ENCODE peak calls at places on chromosomes 6 and 20, in five cellular contexts. D is SK-N-SH, G is HCT116, R is K562, K is HepG2. L is an unnamed sample.

GRCh38 chr6:10643214-10643641 is 51.2 kb downstream of the C6orf52 start:
- DNase-seq in D (no peak), G (no peak), R (no peak), K (no peak), L (no peak)

GRCh38 chr6:7975764-7976146 is 65.2 kb upstream of the TXNDC5 start:
- DNase-seq in D (no peak), G (no peak), R (no peak), K (peak), L (no peak)

GRCh38 chr20:43752561-43753301 is 25.9 kb upstream of the GTSF1L start:
- DNase-seq in D (no peak), G (no peak), R (no peak), K (no peak), L (peak)

GRCh38 chr6:125526007-125526720 is 223.3 kb upstream of the HEY2 start:
- DNase-seq in D (no peak), G (no peak), R (no peak), K (no peak), L (no peak)

GRCh38 chr6:126600258-126600916 is 260.5 kb downstream of the CENPW start:
- DNase-seq in D (no peak), G (no peak), R (no peak), K (no peak), L (no peak)

GRCh38 chr6:53605543-53606235 is 59.9 kb downstream of the KLHL31 start:
- DNase-seq in D (no peak), G (no peak), R (no peak), K (no peak), L (no peak)

GRCh38 chr6:43668151-43669028 is 19.2 kb downstream of the MRPS18A start:
- DNase-seq in D (peak), G (peak), R (peak), K (peak), L (peak)

GRCh38 chr6:123393333-123393732 is 243.4 kb downstream of the TRDN start:
- DNase-seq in D (no peak), G (no peak), R (no peak), K (peak), L (no peak)

GRCh38 chr6:169292340-169293124 is 38.9 kb upstream of the THBS2 start:
- DNase-seq in D (no peak), G (peak), R (no peak), K (peak), L (no peak)

GRCh38 chr20:41141153-41141815 is 3.9 kb downstream of the PLCG1 start:
- DNase-seq in D (peak), G (no peak), R (peak), K (peak), L (no peak)

GRCh38 chr6:33314943-33315752 is 1.3 kb upstream of the TAPBP start:
- DNase-seq in D (peak), G (no peak), R (peak), K (no peak), L (no peak)

GRCh38 chr6:148700713-148701392 is 46.0 kb upstream of the UST start:
- DNase-seq in D (no peak), G (no peak), R (no peak), K (no peak), L (no peak)

GRCh38 chr6:131946992-131947955 is 3.9 kb downstream of the CCN2 start:
- DNase-seq in D (no peak), G (no peak), R (no peak), K (peak), L (no peak)
- TF ChIP-seq ZBTB33 in D (peak), G (no peak), R (no peak), K (no peak), L (no peak)

GRCh38 chr20:18985551-18985950 is 172.0 kb downstream of the SCP2D1 start:
- DNase-seq in D (no peak), G (no peak), R (no peak), K (no peak), L (no peak)

GRCh38 chr20:18981956-18982539 is 168.5 kb downstream of the SCP2D1 start:
- DNase-seq in D (no peak), G (no peak), R (no peak), K (no peak), L (no peak)

GRCh38 chr20:18986146-18986830 is 172.7 kb downstream of the SCP2D1 start:
- DNase-seq in D (no peak), G (no peak), R (no peak), K (no peak), L (no peak)

GRCh38 chr20:18983796-18984195 is 170.2 kb downstream of the SCP2D1 start:
- DNase-seq in D (no peak), G (no peak), R (no peak), K (no peak), L (no peak)

DNA sequence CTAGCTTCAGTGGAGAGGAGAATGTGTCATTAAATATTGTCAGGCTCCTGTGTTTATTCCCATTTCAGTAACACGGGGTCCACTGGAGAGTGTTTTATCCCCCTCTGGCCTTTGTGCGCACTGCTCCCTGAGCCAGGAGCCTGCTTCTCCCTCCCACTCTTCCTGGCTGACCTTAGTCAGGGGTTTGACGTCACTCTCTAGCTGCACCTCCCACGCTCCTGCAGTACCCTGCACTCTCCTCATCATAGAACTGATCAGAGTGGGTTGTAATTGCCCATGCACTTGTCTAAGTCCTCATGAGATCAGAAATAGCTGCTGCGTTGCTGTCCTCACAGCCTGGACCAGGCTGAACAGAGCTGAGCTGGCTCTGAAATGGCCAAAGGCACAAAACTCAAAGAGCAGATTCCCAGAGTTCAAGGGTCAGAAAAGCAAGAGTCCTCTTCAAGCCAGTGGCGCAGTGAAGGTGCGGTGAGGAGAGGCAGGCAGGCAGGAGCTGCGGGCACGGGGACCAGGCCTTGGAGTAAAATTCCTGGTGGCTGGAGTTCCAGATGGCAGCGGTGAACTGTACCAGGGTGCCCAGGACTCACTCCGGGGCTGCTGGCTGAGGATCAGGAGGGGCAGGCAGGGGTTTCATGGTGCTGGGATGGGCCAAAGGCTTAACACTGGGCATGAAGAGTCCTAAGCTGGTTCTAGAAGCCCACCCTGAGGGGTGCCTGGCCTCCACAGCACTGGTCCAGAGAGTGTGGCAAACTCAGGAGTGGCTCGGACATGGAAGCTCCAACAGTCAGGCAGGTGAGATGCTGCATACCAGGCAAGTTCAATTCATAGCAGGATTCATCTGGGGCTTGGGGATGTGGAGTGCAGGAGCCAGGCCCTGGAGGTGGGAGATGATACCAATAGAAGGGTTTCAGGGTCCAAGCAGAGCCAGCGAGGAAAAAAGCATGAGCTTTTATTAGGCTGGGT is 170.9 kb downstream of the SCP2D1 start:
- DNase-seq in D (no peak), G (no peak), R (peak), K (no peak), L (no peak)
- TF ChIP-seq ZBTB33 in D (no peak), G (no peak), R (no peak), K (no peak), L (no peak)

GRCh38 chr6:153059757-153060156 is 57.2 kb upstream of the MTRF1L start:
- DNase-seq in D (no peak), G (no peak), R (no peak), K (peak), L (no peak)

GRCh38 chr6:153056308-153056707 is 53.8 kb upstream of the MTRF1L start:
- DNase-seq in D (no peak), G (no peak), R (no peak), K (no peak), L (no peak)

GRCh38 chr6:153059311-153059710 is 56.8 kb upstream of the MTRF1L start:
- DNase-seq in D (no peak), G (no peak), R (no peak), K (no peak), L (no peak)

GRCh38 chr6:153058909-153059308 is 56.4 kb upstream of the MTRF1L start:
- DNase-seq in D (no peak), G (no peak), R (no peak), K (no peak), L (no peak)

GRCh38 chr6:153058291-153058690 is 55.8 kb upstream of the MTRF1L start:
- DNase-seq in D (no peak), G (no peak), R (no peak), K (no peak), L (no peak)
- TF ChIP-seq ZBTB33 in D (no peak), G (no peak), R (no peak), K (no peak), L (no peak)

GRCh38 chr6:154593122-154593521 is 82.6 kb upstream of the CNKSR3 start:
- DNase-seq in D (no peak), G (no peak), R (peak), K (peak), L (no peak)
- TF ChIP-seq ZBTB33 in D (no peak), G (no peak), R (peak), K (no peak), L (no peak)

DNA sequence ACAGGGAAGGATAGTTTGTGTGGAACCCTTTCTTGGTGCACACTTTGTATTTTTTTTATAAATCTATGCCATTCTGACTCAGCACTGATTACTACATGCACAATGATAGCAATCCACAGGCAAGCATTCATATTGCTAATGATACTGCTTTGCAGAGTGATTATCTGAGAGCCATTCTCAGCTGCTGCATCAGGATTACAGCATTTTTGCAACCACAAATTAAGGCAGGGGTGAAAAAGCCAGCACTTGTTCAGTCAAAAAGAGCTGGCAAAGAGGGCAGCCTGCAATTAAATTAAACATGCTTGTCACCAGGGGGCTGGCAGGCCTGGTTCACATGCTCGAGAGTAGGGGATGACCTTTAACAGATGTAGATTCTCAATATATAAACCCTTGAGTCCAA is 40.7 kb upstream of the SLC17A4 start:
- DNase-seq in D (peak), G (no peak), R (no peak), K (no peak), L (no peak)
- TF ChIP-seq ZBTB33 in D (no peak), G (no peak), R (no peak), K (no peak), L (no peak)

L was measured in GM12878.